ENCODE peak calls at places on chromosomes 1 and 21, in nine cellular contexts. R is colonic mucosa; X is tibial artery; Y is pancreas; S is fibroblast of lung; N is heart right ventricle; C is RWPE2; V is CD8-positive, alpha-beta memory T cell; U is neuronal stem cell. W is an unnamed sample. For H3K36me3, the result is how much of the 10 kb centered on the place peaks cover.

GRCh38 chr1:215064327-215064726 is 18.2 kb upstream of the KCNK2 start:
- DNase-seq in V (no peak), S (no peak), Y (no peak), U (no peak), R (no peak), N (no peak), X (no peak), C (no peak), W (no peak)

GRCh38 chr1:26582053-26582835 is 52.7 kb downstream of the RPS6KA1 start:
- DNase-seq in S (no peak), N (no peak), U (no peak), C (no peak), X (no peak), Y (no peak), V (no peak), R (no peak), W (no peak)

GRCh38 chr1:232575524-232576040 is 54.4 kb downstream of the SIPA1L2 start:
- DNase-seq in V (no peak), C (no peak), R (no peak), S (peak), N (no peak), U (no peak), Y (no peak), X (no peak), W (no peak)

GRCh38 chr1:30981172-30981571 is 72.6 kb upstream of the SDC3 start:
- DNase-seq in U (no peak), N (no peak), X (no peak), R (no peak), V (no peak), S (no peak), Y (no peak), C (no peak), W (no peak)

GRCh38 chr1:203196371-203196770 is 9.9 kb upstream of the CHI3L1 start:
- DNase-seq in C (no peak), R (no peak), Y (no peak), X (peak), N (no peak), V (no peak), S (no peak), U (no peak), W (peak)

GRCh38 chr21:36927718-36928117 is 38.8 kb downstream of the HLCS start:
- DNase-seq in Y (peak), V (peak), S (peak), C (peak), U (peak), N (peak), R (peak), X (peak), W (peak)

GRCh38 chr1:150005606-150006005 is 4.9 kb downstream of the OTUD7B start:
- DNase-seq in X (no peak), U (no peak), Y (no peak), R (no peak), V (no peak), N (no peak), C (no peak), S (no peak), W (no peak)

GRCh38 chr1:160354388-160354985 is 11.3 kb downstream of the NCSTN start:
- DNase-seq in R (no peak), N (no peak), X (no peak), U (no peak), S (peak), V (no peak), C (no peak), Y (no peak), W (no peak)

GRCh38 chr1:116373451-116374339 is 651 bp downstream of the ATP1A1 start:
- DNase-seq in V (peak), X (peak), R (peak), Y (peak), U (peak), N (peak), S (peak), C (no peak), W (peak)

GRCh38 chr1:119799003-119799402 is 12.3 kb downstream of the REG4 start:
- DNase-seq in C (no peak), X (no peak), U (no peak), R (no peak), S (no peak), Y (no peak), N (no peak), V (peak), W (no peak)

GRCh38 chr1:66768935-66769334 is 16.7 kb downstream of the DYNLT5 start:
- DNase-seq in U (no peak), N (no peak), C (no peak), X (no peak), S (no peak), V (no peak), Y (no peak), R (no peak), W (no peak)

GRCh38 chr1:198096390-198096789 is 60.4 kb upstream of the NEK7 start:
- DNase-seq in C (no peak), U (no peak), S (no peak), V (no peak), R (no peak), X (no peak), N (no peak), Y (no peak), W (no peak)

GRCh38 chr1:214518387-214518786 is 33.0 kb downstream of the PTPN14 start:
- DNase-seq in V (no peak), Y (no peak), U (no peak), R (no peak), C (no peak), X (no peak), S (no peak), N (no peak), W (no peak)

GRCh38 chr1:225816643-225817538 is 7.0 kb downstream of the EPHX1 start:
- DNase-seq in V (no peak), U (no peak), X (peak), S (peak), R (peak), N (peak), C (no peak), Y (no peak), W (peak)

GRCh38 chr1:199298825-199299224 is 660.0 kb downstream of the PTPRC start:
- DNase-seq in N (no peak), C (no peak), V (no peak), Y (no peak), S (no peak), U (no peak), R (no peak), X (no peak), W (no peak)

GRCh38 chr1:115456441-115456961 is 118.5 kb upstream of the NGF start:
- DNase-seq in U (no peak), Y (no peak), N (no peak), X (no peak), R (no peak), V (no peak), S (no peak), C (no peak), W (no peak)

GRCh38 chr1:202553560-202554038 is 156.7 kb downstream of the SYT2 start:
- DNase-seq in V (no peak), R (no peak), C (no peak), Y (no peak), X (no peak), N (no peak), S (no peak), U (no peak), W (no peak)

GRCh38 chr1:209590405-209590804 is 6.9 kb downstream of the CAMK1G start:
- DNase-seq in V (no peak), U (no peak), Y (no peak), C (no peak), X (no peak), N (no peak), R (no peak), S (peak), W (no peak)

GRCh38 chr1:117181630-117182041 is 29.1 kb downstream of the VTCN1 start:
- DNase-seq in V (no peak), N (no peak), S (no peak), R (no peak), X (no peak), U (no peak), Y (no peak), C (no peak), W (no peak)

GRCh38 chr1:28526886-28527285 is 21.0 kb downstream of the RCC1 start:
- DNase-seq in U (no peak), N (no peak), C (no peak), S (no peak), V (no peak), Y (peak), X (no peak), R (no peak), W (no peak)

GRCh38 chr1:225450491-225451191 is 22.8 kb upstream of the LBR start:
- DNase-seq in R (no peak), N (no peak), U (no peak), V (no peak), X (peak), Y (no peak), C (no peak), S (no peak), W (no peak)

GRCh38 chr1:30379684-30380624 is 343.4 kb downstream of the MATN1 start:
- DNase-seq in X (peak), N (no peak), V (peak), Y (peak), R (peak), U (peak), S (peak), C (no peak), W (peak)

GRCh38 chr1:71222668-71223067 is 141.8 kb upstream of the ZRANB2 start:
- DNase-seq in N (no peak), Y (no peak), X (no peak), V (no peak), C (no peak), S (no peak), U (no peak), R (no peak), W (no peak)

GRCh38 chr21:14675774-14676530 is 129.8 kb upstream of the SAMSN1 start:
- DNase-seq in R (peak), V (peak), U (no peak), N (no peak), C (no peak), S (no peak), X (no peak), Y (no peak), W (no peak)

GRCh38 chr1:54332781-54333585 is 73.2 kb downstream of the SSBP3 start:
- DNase-seq in S (no peak), V (no peak), Y (no peak), N (peak), C (no peak), R (no peak), X (no peak), U (no peak), W (no peak)

GRCh38 chr21:37380349-37381323 is 14.1 kb downstream of the DYRK1A start:
- DNase-seq in R (peak), X (no peak), C (no peak), S (no peak), V (no peak), Y (peak), N (no peak), U (no peak), W (peak)

GRCh38 chr1:65425697-65426096 is 5.2 kb downstream of the LEPR start:
- DNase-seq in U (no peak), R (no peak), V (no peak), C (no peak), N (no peak), Y (no peak), S (peak), X (no peak), W (no peak)

GRCh38 chr1:19758227-19758830 is 41.4 kb downstream of the TMCO4 start:
- DNase-seq in R (no peak), U (no peak), S (peak), X (no peak), N (no peak), V (no peak), Y (peak), C (no peak), W (no peak)

GRCh38 chr1:15459771-15460719 is 3.5 kb downstream of the CELA2A start:
- DNase-seq in C (no peak), X (no peak), S (no peak), N (no peak), U (no peak), R (no peak), Y (no peak), V (no peak), W (no peak)

GRCh38 chr1:87196110-87196509 is 132.6 kb upstream of the LMO4 start:
- DNase-seq in N (no peak), C (no peak), V (no peak), R (no peak), X (no peak), U (no peak), S (no peak), Y (no peak), W (no peak)

GRCh38 chr1:168295715-168296114 is 15.0 kb downstream of the TBX19 start:
- DNase-seq in V (no peak), C (no peak), U (no peak), N (no peak), X (no peak), Y (no peak), R (no peak), S (no peak), W (no peak)

GRCh38 chr1:168300626-168301025 is 19.9 kb downstream of the TBX19 start:
- DNase-seq in S (no peak), Y (no peak), C (no peak), U (no peak), R (no peak), X (no peak), N (no peak), V (no peak), W (no peak)

GRCh38 chr1:168293372-168293771 is 12.7 kb downstream of the TBX19 start:
- DNase-seq in Y (no peak), U (no peak), X (no peak), C (no peak), S (peak), R (no peak), N (no peak), V (no peak), W (no peak)

GRCh38 chr1:168298446-168298845 is 17.8 kb downstream of the TBX19 start:
- DNase-seq in S (no peak), X (no peak), V (no peak), N (no peak), R (no peak), U (no peak), Y (no peak), C (no peak), W (no peak)

DNA sequence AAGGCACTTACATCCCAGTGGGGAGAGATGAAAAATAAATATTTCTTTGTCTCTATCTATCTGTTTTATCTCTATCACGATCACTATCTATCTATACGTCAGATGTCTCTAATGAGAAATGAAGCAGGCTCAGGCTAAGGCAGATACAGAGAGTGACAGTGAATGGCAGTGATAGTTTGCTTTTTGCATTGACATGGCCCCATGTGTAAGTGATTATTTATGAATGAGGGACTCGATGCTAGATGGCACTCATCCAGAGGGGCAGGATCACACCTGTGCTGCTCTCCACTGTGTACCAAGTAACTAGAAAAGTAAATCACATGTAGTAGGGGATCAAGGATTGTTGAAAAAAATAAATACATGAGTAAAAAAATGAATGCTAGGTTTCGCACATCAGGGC is 16.3 kb downstream of the TBX19 start:
- DNase-seq in C (no peak), V (no peak), Y (no peak), U (no peak), N (no peak), X (no peak), R (no peak), S (no peak), W (no peak)
- H3K36me3 ChIP-seq in C (under half), V (under half), Y (under half), U (under half), N (under half), X (under half), R (under half), S (under half), W (under half)

GRCh38 chr1:6666696-6667095 is 34.9 kb downstream of the DNAJC11 start:
- DNase-seq in N (no peak), X (no peak), Y (no peak), C (no peak), U (no peak), S (no peak), R (no peak), V (no peak), W (no peak)

GRCh38 chr1:6672558-6672957 is 29.1 kb downstream of the DNAJC11 start:
- DNase-seq in R (no peak), C (no peak), Y (no peak), V (no peak), S (no peak), U (no peak), X (no peak), N (peak), W (no peak)

GRCh38 chr1:6673816-6674398 is 27.7 kb downstream of the DNAJC11 start:
- DNase-seq in V (no peak), U (no peak), N (no peak), Y (no peak), X (no peak), S (no peak), C (no peak), R (no peak), W (no peak)

GRCh38 chr1:6667139-6667538 is 34.5 kb downstream of the DNAJC11 start:
- DNase-seq in Y (no peak), V (no peak), U (no peak), R (no peak), X (no peak), C (no peak), N (no peak), S (no peak), W (no peak)

GRCh38 chr1:6668503-6668902 is 33.1 kb downstream of the DNAJC11 start:
- DNase-seq in Y (no peak), S (no peak), V (no peak), N (no peak), R (no peak), C (no peak), U (no peak), X (no peak), W (no peak)
- H3K36me3 ChIP-seq in Y (under half), S (under half), V (under half), N (under half), R (under half), C (half or more), U (under half), X (half or more), W (under half)

GRCh38 chr1:92301021-92301420 is 2.2 kb downstream of the RPAP2 start:
- DNase-seq in X (no peak), C (no peak), N (no peak), S (no peak), Y (no peak), U (no peak), V (no peak), R (no peak), W (no peak)
- H3K36me3 ChIP-seq in X (under half), C (half or more), N (under half), S (under half), Y (under half), U (under half), V (under half), R (under half), W (under half)

GRCh38 chr1:44775930-44776748 is 799 bp downstream of the RPS8 start:
- DNase-seq in N (no peak), C (no peak), U (no peak), V (no peak), R (peak), S (peak), Y (peak), X (no peak), W (no peak)
- H3K36me3 ChIP-seq in N (under half), C (half or more), U (under half), V (under half), R (under half), S (under half), Y (under half), X (under half), W (under half)

GRCh38 chr1:169874229-169874628 is 19.5 kb downstream of the SCYL3 start:
- DNase-seq in U (no peak), X (no peak), N (no peak), V (no peak), Y (no peak), S (peak), C (no peak), R (no peak), W (no peak)

GRCh38 chr1:169877800-169878491 is 15.8 kb downstream of the SCYL3 start:
- DNase-seq in N (no peak), Y (no peak), X (no peak), R (no peak), S (peak), U (no peak), C (no peak), V (no peak), W (no peak)

GRCh38 chr1:169869426-169869825 is 24.3 kb downstream of the SCYL3 start:
- DNase-seq in N (no peak), U (no peak), Y (no peak), S (no peak), V (no peak), X (no peak), C (no peak), R (no peak), W (no peak)

GRCh38 chr1:169868978-169869377 is 24.7 kb downstream of the SCYL3 start:
- DNase-seq in Y (no peak), N (no peak), X (no peak), U (no peak), S (no peak), R (no peak), V (no peak), C (no peak), W (no peak)

GRCh38 chr1:169873582-169874200 is 20.0 kb downstream of the SCYL3 start:
- DNase-seq in X (no peak), Y (no peak), C (no peak), V (no peak), R (no peak), S (peak), N (no peak), U (no peak), W (no peak)
- H3K36me3 ChIP-seq in X (half or more), Y (under half), C (half or more), V (half or more), R (under half), S (under half), N (half or more), U (under half), W (half or more)